ENCODE peak calls at places on chromosomes 16 and 17, in five cellular contexts. One of them, this sample, is unnamed.

GRCh38 chr17:55577687-55578086 is 66.4 kb upstream of the SMIM36 start:
- DNase-seq in CD4-positive, alpha-beta T cell: peak; percentile 41
- DNase-seq in natural killer cell: no peak
- DNase-seq in AG09319: no peak
- DNase-seq in ascending aorta: no peak
- DNase-seq in this sample: no peak

GRCh38 chr16:18805257-18805773 is 4.0 kb upstream of the ARL6IP1 start:
- DNase-seq in CD4-positive, alpha-beta T cell: no peak
- DNase-seq in AG09319: no peak
- DNase-seq in natural killer cell: no peak
- DNase-seq in ascending aorta: no peak
- DNase-seq in this sample: no peak

GRCh38 chr17:57467801-57468200 is 211.5 kb downstream of the MSI2 start:
- DNase-seq in ascending aorta: no peak
- DNase-seq in CD4-positive, alpha-beta T cell: no peak
- DNase-seq in AG09319: no peak
- DNase-seq in natural killer cell: no peak
- DNase-seq in this sample: no peak

GRCh38 chr17:57257911-57258885 is 1.9 kb downstream of the MSI2 start:
- DNase-seq in natural killer cell: no peak
- DNase-seq in AG09319: no peak
- DNase-seq in CD4-positive, alpha-beta T cell: no peak
- DNase-seq in ascending aorta: no peak
- DNase-seq in this sample: no peak

GRCh38 chr16:81873221-81873620 is 94.1 kb downstream of the PLCG2 start:
- DNase-seq in CD4-positive, alpha-beta T cell: no peak
- DNase-seq in natural killer cell: no peak
- DNase-seq in ascending aorta: no peak
- DNase-seq in AG09319: no peak
- DNase-seq in this sample: no peak

GRCh38 chr16:29662729-29663019 is 373 bp upstream of the SPN start:
- DNase-seq in natural killer cell: peak; percentile 39
- DNase-seq in ascending aorta: no peak
- DNase-seq in CD4-positive, alpha-beta T cell: peak; percentile 42
- DNase-seq in AG09319: no peak
- DNase-seq in this sample: no peak

GRCh38 chr17:48541574-48542113 is 3.3 kb downstream of the HOXB2 start:
- DNase-seq in CD4-positive, alpha-beta T cell: peak; percentile 62
- DNase-seq in natural killer cell: peak; percentile 45
- DNase-seq in ascending aorta: no peak
- DNase-seq in AG09319: no peak
- DNase-seq in this sample: no peak

GRCh38 chr16:79703066-79703465 is 102.5 kb upstream of the MAF start:
- DNase-seq in natural killer cell: no peak
- DNase-seq in AG09319: no peak
- DNase-seq in ascending aorta: no peak
- DNase-seq in CD4-positive, alpha-beta T cell: no peak
- DNase-seq in this sample: no peak

GRCh38 chr16:68290455-68290854 is 20.3 kb downstream of the SLC7A6OS start:
- DNase-seq in AG09319: no peak
- DNase-seq in ascending aorta: no peak
- DNase-seq in natural killer cell: no peak
- DNase-seq in CD4-positive, alpha-beta T cell: no peak
- DNase-seq in this sample: no peak

GRCh38 chr17:75856062-75856681 is 1.0 kb upstream of the WBP2 start:
- DNase-seq in AG09319: no peak
- DNase-seq in ascending aorta: no peak
- DNase-seq in natural killer cell: no peak
- DNase-seq in CD4-positive, alpha-beta T cell: no peak
- DNase-seq in this sample: peak; percentile 84

GRCh38 chr16:56277040-56277439 is 85.8 kb downstream of the GNAO1 start:
- DNase-seq in AG09319: no peak
- DNase-seq in ascending aorta: no peak
- DNase-seq in CD4-positive, alpha-beta T cell: no peak
- DNase-seq in natural killer cell: no peak
- DNase-seq in this sample: no peak

GRCh38 chr16:75620326-75621169 is 2.5 kb downstream of the ADAT1 start:
- DNase-seq in AG09319: no peak
- DNase-seq in natural killer cell: no peak
- DNase-seq in ascending aorta: no peak
- DNase-seq in CD4-positive, alpha-beta T cell: no peak
- DNase-seq in this sample: no peak

GRCh38 chr16:48282636-48283263 is 35.4 kb upstream of the ABCC11 start:
- DNase-seq in natural killer cell: no peak
- DNase-seq in CD4-positive, alpha-beta T cell: no peak
- DNase-seq in ascending aorta: no peak
- DNase-seq in AG09319: no peak
- DNase-seq in this sample: no peak

GRCh38 chr16:1559446-1559975 is 26.0 kb downstream of the TMEM204 start:
- DNase-seq in AG09319: no peak
- DNase-seq in CD4-positive, alpha-beta T cell: no peak
- DNase-seq in natural killer cell: no peak
- DNase-seq in ascending aorta: no peak
- DNase-seq in this sample: no peak

GRCh38 chr16:1524366-1524765 is 9.1 kb upstream of the TMEM204 start:
- DNase-seq in CD4-positive, alpha-beta T cell: no peak
- DNase-seq in ascending aorta: no peak
- DNase-seq in natural killer cell: no peak
- DNase-seq in AG09319: no peak
- DNase-seq in this sample: no peak

GRCh38 chr16:51022852-51023251 is 128.2 kb downstream of the SALL1 start:
- DNase-seq in ascending aorta: no peak
- DNase-seq in CD4-positive, alpha-beta T cell: no peak
- DNase-seq in natural killer cell: no peak
- DNase-seq in AG09319: no peak
- DNase-seq in this sample: no peak

GRCh38 chr16:68948230-68948910 is 105.0 kb downstream of the TANGO6 start:
- DNase-seq in ascending aorta: no peak
- DNase-seq in AG09319: no peak
- DNase-seq in natural killer cell: no peak
- DNase-seq in CD4-positive, alpha-beta T cell: no peak
- DNase-seq in this sample: no peak

GRCh38 chr17:75594499-75595283 is 7.1 kb downstream of the MYO15B start:
- DNase-seq in CD4-positive, alpha-beta T cell: no peak
- DNase-seq in AG09319: no peak
- DNase-seq in natural killer cell: no peak
- DNase-seq in ascending aorta: no peak
- DNase-seq in this sample: no peak

GRCh38 chr16:27355610-27356009 is 41.8 kb downstream of the IL4R start:
- DNase-seq in AG09319: no peak
- DNase-seq in CD4-positive, alpha-beta T cell: peak; percentile 55
- DNase-seq in natural killer cell: no peak
- DNase-seq in ascending aorta: no peak
- DNase-seq in this sample: no peak

GRCh38 chr16:7866144-7866543 is 533.5 kb downstream of the RBFOX1 start:
- DNase-seq in CD4-positive, alpha-beta T cell: no peak
- DNase-seq in ascending aorta: no peak
- DNase-seq in AG09319: no peak
- DNase-seq in natural killer cell: no peak
- DNase-seq in this sample: no peak

GRCh38 chr16:59259074-59259963 is 525.2 kb upstream of the GOT2 start:
- DNase-seq in ascending aorta: no peak
- DNase-seq in natural killer cell: no peak
- DNase-seq in CD4-positive, alpha-beta T cell: no peak
- DNase-seq in AG09319: no peak
- DNase-seq in this sample: no peak

GRCh38 chr17:59287452-59287851 is 44.0 kb upstream of the YPEL2 start:
- DNase-seq in ascending aorta: no peak
- DNase-seq in natural killer cell: no peak
- DNase-seq in AG09319: no peak
- DNase-seq in CD4-positive, alpha-beta T cell: no peak
- DNase-seq in this sample: no peak

GRCh38 chr17:50205111-50205821 is 3.8 kb upstream of the COL1A1 start:
- DNase-seq in AG09319: no peak
- DNase-seq in natural killer cell: no peak
- DNase-seq in ascending aorta: no peak
- DNase-seq in CD4-positive, alpha-beta T cell: no peak
- DNase-seq in this sample: no peak

GRCh38 chr17:15384142-15384803 is 42.9 kb upstream of the TEKT3 start:
- DNase-seq in CD4-positive, alpha-beta T cell: no peak
- DNase-seq in ascending aorta: no peak
- DNase-seq in AG09319: no peak
- DNase-seq in natural killer cell: no peak
- DNase-seq in this sample: no peak

GRCh38 chr16:1818873-1819525 is 7.6 kb downstream of the HAGH start:
- DNase-seq in ascending aorta: no peak
- DNase-seq in AG09319: no peak
- DNase-seq in natural killer cell: no peak
- DNase-seq in CD4-positive, alpha-beta T cell: no peak
- DNase-seq in this sample: no peak

GRCh38 chr16:5186381-5186903 is 88.8 kb upstream of the EEF2KMT start:
- DNase-seq in CD4-positive, alpha-beta T cell: no peak
- DNase-seq in AG09319: no peak
- DNase-seq in natural killer cell: no peak
- DNase-seq in ascending aorta: no peak
- DNase-seq in this sample: no peak

DNA sequence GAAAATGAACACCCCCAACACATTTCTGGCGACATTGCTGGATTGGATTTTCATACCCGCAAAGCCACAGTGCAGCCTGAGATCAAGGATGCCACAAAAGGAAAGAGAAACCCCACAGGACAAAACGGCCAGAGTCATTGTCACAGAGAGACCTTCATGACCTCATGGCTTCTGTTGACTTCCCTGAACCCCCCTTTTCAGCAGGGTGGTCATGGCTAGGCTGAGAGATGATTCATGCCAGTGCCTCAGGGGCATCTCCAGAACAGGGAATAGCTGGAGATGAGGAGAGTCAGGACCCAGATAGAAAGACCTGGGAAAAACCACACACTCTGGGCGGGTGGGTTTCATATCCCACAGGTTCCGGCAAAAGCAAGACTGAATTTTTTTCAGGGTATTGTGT is 122.0 kb downstream of the C16orf95 start:
- DNase-seq in natural killer cell: no peak
- DNase-seq in CD4-positive, alpha-beta T cell: no peak
- DNase-seq in ascending aorta: no peak
- DNase-seq in AG09319: no peak
- DNase-seq in this sample: no peak
- TF ChIP-seq CTCF in natural killer cell: no peak
- TF ChIP-seq CTCF in CD4-positive, alpha-beta T cell: no peak
- TF ChIP-seq CTCF in ascending aorta: no peak
- TF ChIP-seq CTCF in AG09319: no peak
- TF ChIP-seq CTCF in this sample: no peak

DNA sequence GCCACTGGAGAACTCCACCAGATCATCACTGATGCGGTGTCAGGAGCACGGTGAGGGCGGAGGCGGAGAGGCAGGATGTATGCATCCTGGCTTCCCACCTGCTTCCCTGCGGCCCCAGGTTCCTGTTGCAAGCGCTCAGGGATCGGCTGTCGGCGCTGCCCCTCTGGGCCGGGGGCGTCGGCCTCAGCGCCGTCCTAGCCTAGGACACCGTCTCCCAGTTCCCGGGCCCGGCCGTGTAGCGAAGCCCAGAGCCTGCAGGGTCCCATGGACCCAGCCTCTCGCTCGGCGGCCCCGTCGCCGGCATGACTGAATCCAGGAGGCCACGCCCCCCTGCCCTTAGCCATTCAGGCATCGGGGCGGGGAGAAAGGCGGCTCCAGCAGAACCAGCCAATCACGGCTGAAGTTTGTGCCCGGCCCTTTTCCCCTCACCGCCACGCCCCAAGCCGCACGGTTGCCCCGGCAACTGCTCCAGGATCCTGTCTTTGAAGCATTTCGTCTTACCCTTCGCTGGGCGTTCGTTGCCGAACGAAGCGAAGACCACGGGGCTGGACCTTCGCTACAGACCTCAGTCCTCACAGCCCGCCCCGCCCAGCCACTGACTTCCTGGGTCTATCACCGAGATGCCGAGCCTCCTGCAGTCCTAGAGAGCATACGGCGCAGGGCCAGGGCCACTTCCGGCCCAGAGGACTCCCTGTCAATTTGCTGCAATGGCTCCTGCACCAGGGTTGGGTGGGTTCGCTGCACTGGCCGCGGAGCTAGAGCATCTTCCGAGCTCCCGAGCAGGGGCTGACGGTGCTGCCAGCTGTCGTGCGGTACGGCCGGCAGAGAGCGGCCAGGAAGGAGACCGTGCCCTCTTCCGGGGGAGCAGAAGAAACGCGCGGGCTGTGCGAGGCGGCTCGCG is 10.6 kb upstream of the ZNF213 start:
- DNase-seq in AG09319: peak; percentile 79
- DNase-seq in CD4-positive, alpha-beta T cell: peak; percentile 97
- DNase-seq in ascending aorta: peak; percentile 88
- DNase-seq in natural killer cell: peak; percentile 96
- DNase-seq in this sample: peak; percentile 96
- TF ChIP-seq CTCF in AG09319: peak; percentile 36
- TF ChIP-seq CTCF in CD4-positive, alpha-beta T cell: peak; percentile 41
- TF ChIP-seq CTCF in ascending aorta: peak; percentile 6
- TF ChIP-seq CTCF in natural killer cell: no peak
- TF ChIP-seq CTCF in this sample: peak; percentile 24

GRCh38 chr17:4038076-4038475 is 73.8 kb upstream of the ATP2A3 start:
- DNase-seq in AG09319: no peak
- DNase-seq in ascending aorta: no peak
- DNase-seq in natural killer cell: no peak
- DNase-seq in CD4-positive, alpha-beta T cell: no peak
- DNase-seq in this sample: no peak
- TF ChIP-seq CTCF in AG09319: no peak
- TF ChIP-seq CTCF in ascending aorta: no peak
- TF ChIP-seq CTCF in natural killer cell: no peak
- TF ChIP-seq CTCF in CD4-positive, alpha-beta T cell: no peak
- TF ChIP-seq CTCF in this sample: no peak

GRCh38 chr17:27553019-27553511 is 77.9 kb upstream of the LGALS9 start:
- DNase-seq in natural killer cell: no peak
- DNase-seq in AG09319: no peak
- DNase-seq in ascending aorta: no peak
- DNase-seq in CD4-positive, alpha-beta T cell: no peak
- DNase-seq in this sample: no peak

GRCh38 chr17:27554152-27554551 is 76.8 kb upstream of the LGALS9 start:
- DNase-seq in ascending aorta: no peak
- DNase-seq in AG09319: no peak
- DNase-seq in natural killer cell: no peak
- DNase-seq in CD4-positive, alpha-beta T cell: no peak
- DNase-seq in this sample: no peak

GRCh38 chr17:27551701-27552466 is 79.1 kb upstream of the LGALS9 start:
- DNase-seq in natural killer cell: no peak
- DNase-seq in CD4-positive, alpha-beta T cell: no peak
- DNase-seq in ascending aorta: no peak
- DNase-seq in AG09319: no peak
- DNase-seq in this sample: no peak

GRCh38 chr17:27550974-27551505 is 79.9 kb upstream of the LGALS9 start:
- DNase-seq in ascending aorta: no peak
- DNase-seq in CD4-positive, alpha-beta T cell: no peak
- DNase-seq in AG09319: no peak
- DNase-seq in natural killer cell: no peak
- DNase-seq in this sample: no peak

GRCh38 chr17:27552467-27552779 is 78.6 kb upstream of the LGALS9 start:
- DNase-seq in CD4-positive, alpha-beta T cell: no peak
- DNase-seq in AG09319: no peak
- DNase-seq in ascending aorta: no peak
- DNase-seq in natural killer cell: no peak
- DNase-seq in this sample: no peak
- TF ChIP-seq CTCF in CD4-positive, alpha-beta T cell: no peak
- TF ChIP-seq CTCF in AG09319: no peak
- TF ChIP-seq CTCF in ascending aorta: no peak
- TF ChIP-seq CTCF in natural killer cell: no peak
- TF ChIP-seq CTCF in this sample: no peak